ENCODE peak calls at places on chromosomes 6 and 20, in seven cellular contexts. Z is COR-L47; V is stimulated activated CD8-positive, alpha-beta memory T cell treated with anti-CD3 and anti-CD28 coated beads, Interleukin-7, amount 100 ng/mL, for 1 hour; A is NAMALWA; D is activated CD8-positive, alpha-beta memory T cell treated with anti-CD3 and anti-CD28 coated beads for 1 hour; U is A172; R is GM18507. N is an unnamed sample.

GRCh38 chr20:24096256-24096655 is 107.7 kb upstream of the GGTLC1 start:
- DNase-seq in R (no peak), A (no peak), Z (no peak), V (no peak), D (no peak), U (no peak), N (no peak)

GRCh38 chr6:65595540-65595939 is 111.5 kb downstream of the EYS start:
- DNase-seq in Z (no peak), V (no peak), R (no peak), A (no peak), U (no peak), D (no peak), N (no peak)

GRCh38 chr20:64133951-64134407 is 26.6 kb upstream of the NPBWR2 start:
- DNase-seq in U (no peak), Z (no peak), D (no peak), V (no peak), A (peak), R (no peak), N (no peak)

GRCh38 chr6:28922004-28922840 is 1.6 kb downstream of the TRIM27 start:
- DNase-seq in A (no peak), Z (no peak), R (no peak), V (no peak), U (peak), D (no peak), N (no peak)

GRCh38 chr20:3101737-3102574 is 17.4 kb upstream of the AVP start:
- DNase-seq in A (no peak), V (no peak), D (peak), U (no peak), Z (no peak), R (no peak), N (no peak)

GRCh38 chr20:835220-836045 is 1.9 kb downstream of the FAM110A start:
- DNase-seq in R (no peak), Z (no peak), D (no peak), V (no peak), U (no peak), A (no peak), N (no peak)

GRCh38 chr6:27836080-27836782 is 76.0 kb downstream of the OR2B2 start:
- DNase-seq in U (no peak), A (no peak), D (no peak), R (no peak), Z (no peak), V (no peak), N (no peak)

GRCh38 chr6:129513471-129513870 is 196.5 kb downstream of the ARHGAP18 start:
- DNase-seq in Z (no peak), A (no peak), R (no peak), U (no peak), D (no peak), V (no peak), N (no peak)

GRCh38 chr20:13220194-13220856 is 749 bp upstream of the ISM1 start:
- DNase-seq in D (no peak), Z (peak), V (no peak), A (no peak), R (no peak), U (no peak), N (peak)

GRCh38 chr20:35344354-35344837 is 52.2 kb upstream of the FAM83C start:
- DNase-seq in A (no peak), V (no peak), U (peak), R (no peak), Z (peak), D (no peak), N (no peak)

GRCh38 chr6:42402184-42402583 is 49.5 kb downstream of the TRERF1 start:
- DNase-seq in D (no peak), R (peak), V (no peak), U (peak), A (no peak), Z (no peak), N (no peak)

GRCh38 chr6:20362623-20363022 is 39.1 kb upstream of the E2F3 start:
- DNase-seq in U (no peak), Z (no peak), A (no peak), R (no peak), V (no peak), D (no peak), N (no peak)

GRCh38 chr6:159677226-159677901 is 15.7 kb downstream of the SOD2 start:
- DNase-seq in R (no peak), U (no peak), V (no peak), D (no peak), A (no peak), Z (no peak), N (no peak)

GRCh38 chr6:158536891-158537798 is 22.7 kb upstream of the TMEM181 start:
- DNase-seq in R (no peak), V (no peak), A (no peak), U (no peak), D (no peak), Z (peak), N (peak)

GRCh38 chr6:106511274-106512047 is 117.8 kb downstream of the RTN4IP1 start:
- DNase-seq in Z (no peak), R (no peak), D (peak), V (no peak), U (peak), A (peak), N (peak)

GRCh38 chr6:22827760-22828159 is 258.4 kb downstream of the HDGFL1 start:
- DNase-seq in V (no peak), D (no peak), Z (no peak), A (no peak), U (no peak), R (no peak), N (no peak)

GRCh38 chr6:14871196-14871595 is 374.7 kb upstream of the JARID2 start:
- DNase-seq in U (no peak), V (no peak), D (no peak), R (no peak), A (no peak), Z (no peak), N (no peak)

GRCh38 chr20:5041433-5041832 is 40.1 kb upstream of the SLC23A2 start:
- DNase-seq in D (no peak), A (no peak), R (no peak), Z (no peak), U (peak), V (no peak), N (peak)

GRCh38 chr20:49118307-49118706 is 69.8 kb downstream of the STAU1 start:
- DNase-seq in A (no peak), R (no peak), V (no peak), D (no peak), U (no peak), Z (no peak), N (no peak)

GRCh38 chr6:118320652-118321051 is 227.4 kb upstream of the PLN start:
- DNase-seq in A (no peak), R (no peak), U (no peak), Z (peak), D (no peak), V (no peak), N (no peak)

GRCh38 chr20:18527836-18528235 is 20.1 kb downstream of the SEC23B start:
- DNase-seq in Z (no peak), D (no peak), R (no peak), V (no peak), U (no peak), A (no peak), N (no peak)

GRCh38 chr6:27092316-27092692 is 155.2 kb upstream of the PRSS16 start:
- DNase-seq in Z (no peak), D (no peak), A (no peak), U (no peak), R (no peak), V (no peak), N (no peak)

GRCh38 chr20:20593447-20594170 is 118.8 kb downstream of the RALGAPA2 start:
- DNase-seq in V (no peak), R (peak), A (peak), D (no peak), Z (peak), U (peak), N (peak)

GRCh38 chr6:93418113-93418447 is 1.3 kb downstream of the EPHA7 start:
- DNase-seq in U (no peak), A (no peak), Z (peak), D (no peak), R (no peak), V (no peak), N (no peak)

GRCh38 chr6:120202878-120203277 is 853.3 kb upstream of the MAN1A1 start:
- DNase-seq in A (no peak), Z (no peak), D (no peak), V (no peak), U (no peak), R (no peak), N (no peak)

GRCh38 chr20:45496166-45496565 is 19.3 kb downstream of the SPINT3 start:
- DNase-seq in U (no peak), V (no peak), R (no peak), D (no peak), Z (no peak), A (no peak), N (no peak)

GRCh38 chr6:143539723-143540122 is 28.2 kb upstream of the FUCA2 start:
- DNase-seq in Z (no peak), R (no peak), U (no peak), D (no peak), V (no peak), A (no peak), N (no peak)

GRCh38 chr6:30748851-30749540 is 4.6 kb upstream of the IER3 start:
- DNase-seq in V (no peak), D (no peak), A (no peak), Z (no peak), R (no peak), U (no peak), N (no peak)

GRCh38 chr6:701215-701614 is 8.3 kb upstream of the EXOC2 start:
- DNase-seq in R (no peak), Z (no peak), U (no peak), V (no peak), D (no peak), A (no peak), N (no peak)

GRCh38 chr20:834151-834747 is 734 bp downstream of the FAM110A start:
- DNase-seq in V (no peak), R (no peak), D (no peak), Z (no peak), A (peak), U (no peak), N (no peak)

GRCh38 chr20:15708984-15709598 is 864.2 kb downstream of the KIF16B start:
- DNase-seq in R (peak), A (peak), Z (peak), V (no peak), U (peak), D (peak), N (peak)

GRCh38 chr6:46098678-46099077 is 31.1 kb upstream of the ENPP4 start:
- DNase-seq in D (no peak), Z (peak), A (no peak), R (no peak), V (no peak), U (no peak), N (no peak)

GRCh38 chr6:151060096-151060741 is 179.5 kb upstream of the AKAP12 start:
- DNase-seq in U (peak), A (no peak), Z (no peak), R (no peak), V (no peak), D (no peak), N (peak)

GRCh38 chr20:53163486-53163885 is 191.3 kb downstream of the TSHZ2 start:
- DNase-seq in Z (no peak), R (no peak), A (no peak), V (no peak), U (peak), D (no peak), N (no peak)

GRCh38 chr20:11549172-11550117 is 368.2 kb upstream of the BTBD3 start:
- DNase-seq in Z (peak), R (no peak), V (no peak), A (no peak), U (no peak), D (no peak), N (no peak)

GRCh38 chr20:33482581-33482980 is 7.3 kb upstream of the CBFA2T2 start:
- DNase-seq in R (no peak), V (no peak), A (no peak), D (no peak), Z (no peak), U (no peak), N (no peak)

GRCh38 chr6:87049779-87050178 is 45.1 kb downstream of the CGA start:
- DNase-seq in Z (no peak), V (no peak), R (no peak), A (no peak), D (no peak), U (no peak), N (no peak)

N was measured in ecto neural progenitor cell.